ENCODE peak calls at places on chromosomes 4 and X, in seven cellular contexts. R, L, H, T, A, D and E are unnamed samples.

GRCh38 chrX:67570839-67571238 is 27.0 kb downstream of the AR start:
- DNase-seq in L (no peak), A (no peak), H (no peak), D (no peak), R (no peak), T (no peak), E (no peak)

GRCh38 chr4:155120536-155120935 is 87.9 kb upstream of the NPY2R start:
- DNase-seq in L (no peak), D (no peak), R (no peak), A (no peak), H (no peak), T (no peak), E (no peak)

GRCh38 chr4:25448379-25449109 is 71.5 kb downstream of the ANAPC4 start:
- DNase-seq in T (no peak), H (no peak), A (no peak), R (no peak), D (peak; percentile 43), L (no peak), E (no peak)

GRCh38 chr4:15658136-15658535 is 3.0 kb upstream of the FBXL5 start:
- DNase-seq in R (no peak), H (no peak), A (no peak), D (no peak), L (no peak), T (no peak), E (no peak)

GRCh38 chrX:141468940-141469339 is 115.6 kb downstream of the SPANXA1 start:
- DNase-seq in L (no peak), R (peak; percentile 85), T (no peak), H (no peak), D (no peak), A (no peak), E (no peak)

GRCh38 chr4:74217365-74217764 is 59.4 kb downstream of the MTHFD2L start:
- DNase-seq in H (no peak), R (peak; percentile 70), A (no peak), L (no peak), D (no peak), T (no peak), E (no peak)

GRCh38 chr4:15459706-15460105 is 10.0 kb upstream of the CC2D2A start:
- DNase-seq in R (no peak), T (no peak), L (no peak), H (no peak), D (no peak), A (no peak), E (no peak)

GRCh38 chrX:150696836-150697235 is 3.6 kb downstream of the MTMR1 start:
- DNase-seq in T (no peak), A (no peak), R (no peak), H (no peak), D (no peak), L (no peak), E (peak; percentile 28)

GRCh38 chrX:152637649-152638442 is at the start of gene GABRQ:
- DNase-seq in D (peak; percentile 8), H (peak; percentile 88), L (no peak), A (peak; percentile 87), T (peak; percentile 29), R (no peak), E (no peak)

GRCh38 chr4:110195561-110196205 is 2.7 kb downstream of the ELOVL6 start:
- DNase-seq in A (no peak), R (no peak), T (no peak), H (no peak), L (no peak), D (peak; percentile 15), E (peak; percentile 23)

GRCh38 chr4:37641352-37641751 is 44.8 kb downstream of the RELL1 start:
- DNase-seq in T (no peak), A (no peak), L (no peak), R (no peak), H (no peak), D (no peak), E (no peak)

GRCh38 chr4:150229538-150229937 is 151.3 kb downstream of the DCLK2 start:
- DNase-seq in L (no peak), D (no peak), R (peak; percentile 83), A (no peak), H (no peak), T (no peak), E (no peak)

GRCh38 chr4:83981156-83981555 is 445.2 kb downstream of the GPAT3 start:
- DNase-seq in D (no peak), T (no peak), A (no peak), R (no peak), L (no peak), H (no peak), E (no peak)

GRCh38 chr4:164540987-164541386 is 212.9 kb upstream of the SMIM31 start:
- DNase-seq in A (no peak), T (no peak), R (no peak), D (no peak), L (no peak), H (no peak), E (no peak)

GRCh38 chr4:133969202-133969873 is 232.3 kb downstream of the PABPC4L start:
- DNase-seq in A (no peak), R (no peak), T (no peak), D (no peak), L (no peak), H (peak; percentile 2), E (peak; percentile 86)

GRCh38 chr4:67700119-67700873 is 659 bp downstream of the UBA6 start:
- DNase-seq in T (no peak), H (peak; percentile 15), A (no peak), L (no peak), D (no peak), R (peak; percentile 52), E (peak; percentile 24)

GRCh38 chr4:77342170-77342810 is 185.3 kb downstream of the CCNG2 start:
- DNase-seq in D (no peak), T (no peak), A (no peak), R (no peak), H (no peak), L (no peak), E (no peak)

GRCh38 chr4:179755322-179755721 is 2313.1 kb upstream of the AGA start:
- DNase-seq in T (no peak), A (no peak), L (no peak), D (no peak), H (no peak), R (no peak), E (no peak)

GRCh38 chr4:99690990-99691389 is 33.4 kb upstream of the C4orf54 start:
- DNase-seq in T (no peak), D (no peak), H (no peak), R (no peak), L (no peak), A (no peak), E (no peak)

DNA sequence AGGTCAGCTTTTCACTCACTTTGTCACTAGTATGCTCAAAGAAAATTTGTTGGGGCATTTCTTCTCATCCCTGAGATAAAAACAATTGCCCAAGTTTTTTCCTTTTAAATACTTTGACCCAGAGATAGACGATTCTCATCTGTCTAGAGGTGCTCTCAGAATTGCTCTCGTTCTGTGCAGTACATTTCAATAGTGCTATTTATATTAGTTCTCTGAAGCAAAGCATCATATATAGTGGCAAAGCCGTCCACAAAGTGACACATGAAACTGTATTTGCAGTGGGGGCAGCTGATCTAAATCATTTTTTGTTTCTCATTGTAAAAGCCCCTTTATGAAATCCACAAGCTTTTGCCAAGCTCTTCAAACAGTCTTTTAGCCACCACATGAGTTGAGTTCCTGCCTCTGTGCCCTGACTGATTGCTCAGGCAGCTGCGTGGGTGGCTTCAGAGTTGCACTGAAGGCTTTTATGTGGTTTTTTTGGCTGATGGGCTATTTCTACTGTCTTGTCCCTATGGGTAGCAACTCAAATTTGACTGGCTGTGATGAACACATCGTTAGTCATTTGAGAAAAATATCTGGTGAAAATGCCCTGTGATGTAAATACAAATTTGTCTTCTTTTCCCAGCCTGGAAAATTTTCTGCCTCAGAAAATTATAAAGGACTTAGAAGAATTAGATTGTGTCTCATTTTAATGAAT is 119.1 kb upstream of the OTUD4 start:
- DNase-seq in H (no peak), T (no peak), R (peak; percentile 93), D (no peak), L (no peak), A (no peak), E (peak; percentile 69)
- H3K4me1 ChIP-seq in H (no peaks in the 10 kb centered on the region), T (no peaks in the 10 kb centered on the region), R (peaks cover 33% of the 10 kb centered on the region), D (no peaks in the 10 kb centered on the region), L (no peaks in the 10 kb centered on the region), A (no peaks in the 10 kb centered on the region), E (peaks cover 13% of the 10 kb centered on the region)

DNA sequence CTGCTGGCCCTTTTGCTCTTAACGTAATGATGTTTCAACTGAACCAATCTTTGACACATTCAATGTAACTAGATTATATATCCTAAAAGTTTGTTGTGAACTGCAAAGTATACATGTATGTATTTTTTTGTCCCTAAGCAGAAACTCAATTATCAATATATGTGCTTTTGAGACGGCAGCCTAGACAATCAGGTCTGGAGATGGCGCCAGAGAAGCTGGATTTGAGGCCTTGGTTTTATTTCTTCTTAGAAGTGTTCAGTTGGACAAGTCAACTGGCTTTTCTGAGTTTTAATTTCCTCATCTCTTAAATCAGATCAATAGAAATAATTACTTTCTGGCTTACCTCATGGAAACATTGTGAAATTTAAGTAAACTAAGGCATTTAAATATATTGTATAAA is 62.5 kb downstream of the DCAF8L1 start:
- DNase-seq in A (no peak), D (peak; percentile 7), R (peak; percentile 46), H (no peak), T (no peak), L (no peak), E (no peak)
- TF ChIP-seq CTCF in A (no peak), D (no peak), R (peak; percentile 51), H (no peak), T (no peak), L (no peak), E (peak; percentile 19)

GRCh38 chr4:183971938-183972490 is 66.9 kb downstream of the STOX2 start:
- DNase-seq in T (no peak), H (no peak), L (no peak), A (no peak), R (peak; percentile 6), D (no peak), E (no peak)
- H3K4me3 ChIP-seq in T (no peak overlapping the region), H (no peak overlapping the region), L (no peak overlapping the region), A (no peak overlapping the region), R (no peak overlapping the region), D (no peak overlapping the region), E (no peak overlapping the region)

GRCh38 chr4:6769138-6769983 is 13.2 kb upstream of the KIAA0232 start:
- DNase-seq in A (no peak), H (no peak), L (no peak), D (no peak), T (no peak), R (no peak), E (peak; percentile 41)

GRCh38 chr4:6767341-6767724 is 15.2 kb upstream of the KIAA0232 start:
- DNase-seq in T (no peak), L (no peak), H (no peak), D (no peak), R (peak; percentile 68), A (no peak), E (no peak)

GRCh38 chr4:6769984-6770420 is 12.5 kb upstream of the KIAA0232 start:
- DNase-seq in H (no peak), T (no peak), D (no peak), L (no peak), A (no peak), R (no peak), E (no peak)

GRCh38 chr4:6767725-6768538 is 14.6 kb upstream of the KIAA0232 start:
- DNase-seq in L (no peak), R (no peak), A (peak; percentile 21), D (no peak), T (no peak), H (no peak), E (no peak)

DNA sequence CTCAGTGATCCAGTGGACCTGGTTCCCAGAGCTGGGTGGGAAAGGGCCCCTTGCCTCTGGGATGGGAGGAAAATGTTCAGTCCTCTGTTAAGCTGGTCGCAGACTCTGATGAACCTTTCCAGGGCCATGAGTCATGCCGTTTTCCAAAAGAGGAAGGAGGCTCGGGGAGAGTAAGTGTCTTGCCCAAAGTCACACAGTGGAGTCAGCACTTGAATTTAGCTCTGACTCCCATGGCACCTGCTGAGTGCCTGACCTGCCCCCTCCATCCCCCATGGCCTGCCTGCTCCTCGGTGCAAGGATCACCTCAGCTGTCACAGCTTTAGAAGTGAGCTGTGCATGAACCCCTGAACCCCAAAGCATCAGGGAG is 14.0 kb upstream of the KIAA0232 start:
- DNase-seq in H (no peak), D (no peak), L (no peak), A (no peak), T (no peak), R (peak; percentile 57), E (no peak)
- H3K4me1 ChIP-seq in H (no peaks in the 10 kb centered on the region), D (no peaks in the 10 kb centered on the region), L (peaks cover 16% of the 10 kb centered on the region), A (peaks cover 22% of the 10 kb centered on the region), T (peaks cover 11% of the 10 kb centered on the region), R (peaks cover 39% of the 10 kb centered on the region), E (no peaks in the 10 kb centered on the region)